ENCODE peak calls at places on chromosomes 13 and 19, in four cellular contexts. One of them, this sample, is unnamed.

GRCh38 chr13:52838433-52839107 is 9.9 kb downstream of the PCDH8 start:
- DNase-seq in HepG2: no peak
- DNase-seq in GM12878: no peak
- DNase-seq in K562: no peak
- DNase-seq in this sample: peak; percentile 37

GRCh38 chr19:5926641-5927438 is 12.8 kb downstream of the CAPS start:
- DNase-seq in HepG2: no peak
- DNase-seq in GM12878: no peak
- DNase-seq in K562: no peak
- DNase-seq in this sample: no peak

GRCh38 chr19:4705413-4706131 is 18.1 kb downstream of the DPP9 start:
- DNase-seq in HepG2: peak; percentile 89
- DNase-seq in GM12878: no peak
- DNase-seq in K562: no peak
- DNase-seq in this sample: no peak

GRCh38 chr19:40906512-40906911 is 24.5 kb upstream of the CYP2A7 start:
- DNase-seq in HepG2: no peak
- DNase-seq in GM12878: no peak
- DNase-seq in K562: no peak
- DNase-seq in this sample: no peak

GRCh38 chr19:330503-330902 is 14.1 kb downstream of the MIER2 start:
- DNase-seq in HepG2: no peak
- DNase-seq in GM12878: no peak
- DNase-seq in K562: no peak
- DNase-seq in this sample: no peak

GRCh38 chr19:43634516-43634876 is 5.2 kb downstream of the CADM4 start:
- DNase-seq in HepG2: no peak
- DNase-seq in GM12878: no peak
- DNase-seq in K562: no peak
- DNase-seq in this sample: no peak

GRCh38 chr13:89514534-89515312 is 1832.8 kb upstream of the MIR17HG start:
- DNase-seq in HepG2: peak; percentile 50
- DNase-seq in GM12878: no peak
- DNase-seq in K562: no peak
- DNase-seq in this sample: no peak

GRCh38 chr13:113728571-113729054 is 30.4 kb upstream of the TMEM255B start:
- DNase-seq in HepG2: no peak
- DNase-seq in GM12878: no peak
- DNase-seq in K562: no peak
- DNase-seq in this sample: no peak

DNA sequence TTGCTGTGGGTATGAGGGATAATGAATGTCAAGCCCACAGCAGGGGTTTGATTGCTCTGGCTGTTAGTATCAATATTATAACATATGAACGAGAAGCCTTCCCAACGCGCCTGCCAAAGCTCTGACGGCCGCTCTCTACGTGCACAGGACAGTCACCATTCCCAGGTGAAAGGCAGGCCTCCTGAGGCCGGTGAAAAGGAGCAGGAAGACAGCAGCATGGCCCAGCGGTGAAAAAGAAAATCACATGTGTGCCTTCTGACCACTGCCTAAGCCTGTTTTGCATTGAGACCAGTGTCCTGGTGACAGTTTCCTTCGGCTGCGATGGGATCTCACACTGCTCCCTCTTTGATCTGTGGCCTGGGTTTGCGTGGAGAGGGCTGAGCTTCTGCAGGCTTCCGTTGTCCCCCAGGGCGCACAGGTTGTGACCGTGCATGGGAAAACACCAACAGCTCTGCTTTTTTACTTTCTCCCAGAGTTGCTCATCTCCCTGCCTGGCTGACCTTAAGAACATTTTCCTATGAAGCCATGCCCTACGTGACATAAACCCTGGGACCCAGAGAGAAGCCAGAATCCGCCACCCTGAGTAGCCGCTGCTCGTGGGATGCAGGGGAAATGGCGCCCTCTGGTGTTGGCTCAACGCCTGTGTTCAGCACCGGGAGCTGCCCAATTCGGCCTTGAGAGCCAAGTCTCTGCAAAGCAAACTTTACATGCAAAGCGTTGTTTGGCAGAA is 112.0 kb upstream of the GPR12 start:
- DNase-seq in HepG2: peak; percentile 31
- DNase-seq in GM12878: no peak
- DNase-seq in K562: peak; percentile 61
- DNase-seq in this sample: peak; percentile 75
- TF ChIP-seq BHLHE40 in HepG2: no peak
- TF ChIP-seq BHLHE40 in GM12878: no peak
- TF ChIP-seq BHLHE40 in K562: no peak
- TF ChIP-seq BHLHE40 in this sample: no peak

GRCh38 chr13:98476106-98476505 is 100.8 kb downstream of the STK24 start:
- DNase-seq in HepG2: no peak
- DNase-seq in GM12878: no peak
- DNase-seq in K562: no peak
- DNase-seq in this sample: no peak

GRCh38 chr13:98474761-98475160 is 102.1 kb downstream of the STK24 start:
- DNase-seq in HepG2: no peak
- DNase-seq in GM12878: no peak
- DNase-seq in K562: no peak
- DNase-seq in this sample: no peak

GRCh38 chr13:98478134-98479129 is 98.5 kb downstream of the STK24 start:
- DNase-seq in HepG2: no peak
- DNase-seq in GM12878: peak; percentile 62
- DNase-seq in K562: peak; percentile 69
- DNase-seq in this sample: no peak

GRCh38 chr13:98475521-98475920 is 101.4 kb downstream of the STK24 start:
- DNase-seq in HepG2: no peak
- DNase-seq in GM12878: no peak
- DNase-seq in K562: peak; percentile 26
- DNase-seq in this sample: no peak

DNA sequence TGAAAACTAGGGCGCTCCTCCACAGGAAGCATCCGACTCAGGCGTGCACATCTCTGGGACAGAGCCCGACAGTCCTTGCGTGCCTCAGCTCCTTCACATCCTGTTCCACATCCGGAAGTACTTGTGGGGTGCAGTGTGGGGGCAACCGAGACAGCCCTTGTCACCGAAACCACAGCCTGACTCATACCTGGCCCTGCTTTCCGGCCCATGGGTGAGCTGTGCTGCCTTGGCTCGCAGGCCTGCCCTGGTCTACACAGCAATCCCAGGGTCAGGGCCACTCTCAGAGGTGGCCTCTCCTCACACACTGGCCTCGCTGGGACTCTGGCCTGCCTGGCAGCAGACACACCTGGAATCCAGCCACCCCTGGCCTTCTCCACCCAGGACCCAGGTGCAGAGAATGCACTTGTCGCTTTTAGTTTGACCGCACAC is 100.4 kb downstream of the STK24 start:
- DNase-seq in HepG2: no peak
- DNase-seq in GM12878: peak; percentile 90
- DNase-seq in K562: peak; percentile 79
- DNase-seq in this sample: no peak
- TF ChIP-seq SP1 in HepG2: no peak
- TF ChIP-seq SP1 in GM12878: peak; percentile 91
- TF ChIP-seq SP1 in K562: no peak
- TF ChIP-seq SP1 in this sample: no peak

GRCh38 chr13:75637101-75637774 is 1.1 kb downstream of the LMO7 start:
- DNase-seq in HepG2: no peak
- DNase-seq in GM12878: no peak
- DNase-seq in K562: no peak
- DNase-seq in this sample: no peak

GRCh38 chr13:75635101-75635620 is 969 bp upstream of the LMO7 start:
- DNase-seq in HepG2: peak; percentile 24
- DNase-seq in GM12878: no peak
- DNase-seq in K562: no peak
- DNase-seq in this sample: peak; percentile 35

GRCh38 chr13:75635621-75636338 is at the start of gene LMO7:
- DNase-seq in HepG2: peak; percentile 48
- DNase-seq in GM12878: no peak
- DNase-seq in K562: peak; percentile 15
- DNase-seq in this sample: peak; percentile 89

GRCh38 chr13:75639426-75639825 is 3.3 kb downstream of the LMO7 start:
- DNase-seq in HepG2: no peak
- DNase-seq in GM12878: peak; percentile 54
- DNase-seq in K562: no peak
- DNase-seq in this sample: no peak

GRCh38 chr13:75636339-75637095 is 387 bp downstream of the LMO7 start:
- DNase-seq in HepG2: peak; percentile 18
- DNase-seq in GM12878: no peak
- DNase-seq in K562: no peak
- DNase-seq in this sample: no peak
- TF ChIP-seq BHLHE40 in HepG2: no peak
- TF ChIP-seq BHLHE40 in GM12878: peak; percentile 12
- TF ChIP-seq BHLHE40 in K562: no peak
- TF ChIP-seq BHLHE40 in this sample: no peak

DNA sequence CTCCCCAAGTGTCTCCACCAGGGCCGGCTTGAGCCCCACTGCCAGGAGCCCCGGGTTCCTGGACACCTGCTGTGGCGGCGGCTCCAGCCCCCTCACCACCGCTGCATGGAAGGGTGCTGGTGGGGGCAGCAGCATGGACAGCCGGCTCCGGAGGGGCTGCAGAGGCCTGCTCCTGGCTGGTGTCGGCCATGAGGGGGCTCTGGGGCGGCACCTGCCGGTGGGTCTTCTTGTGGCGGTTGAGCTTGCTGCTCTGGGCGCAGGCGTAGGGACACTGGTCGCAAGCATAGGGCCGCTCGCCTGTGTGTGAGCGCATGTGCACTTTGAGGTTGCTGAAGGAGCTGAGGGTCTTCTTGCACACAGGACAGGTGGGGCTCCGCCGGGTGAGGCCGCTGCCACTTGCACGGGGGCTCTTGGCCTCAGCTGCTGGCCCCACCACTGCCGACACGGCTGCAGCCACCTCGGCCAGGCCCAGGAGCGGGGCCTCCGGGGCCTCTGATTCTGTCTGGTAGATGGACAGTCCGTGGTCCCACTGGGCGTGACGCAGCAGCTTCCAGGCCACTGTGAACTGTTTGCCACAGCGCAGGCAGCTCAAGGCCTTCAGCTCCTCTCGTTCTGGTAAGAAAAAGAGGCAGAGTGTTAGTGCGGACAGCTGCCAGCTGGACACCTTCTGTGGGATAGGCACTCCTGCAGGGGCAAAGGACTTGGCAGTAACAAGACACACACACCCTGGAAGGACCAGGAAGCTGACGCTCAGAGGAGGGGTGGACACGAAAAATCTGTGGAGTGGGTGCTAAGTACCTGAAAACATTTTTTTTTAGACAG is 4.1 kb downstream of the ZNF296 start:
- DNase-seq in HepG2: no peak
- DNase-seq in GM12878: no peak
- DNase-seq in K562: no peak
- DNase-seq in this sample: no peak
- TF ChIP-seq SP1 in HepG2: no peak
- TF ChIP-seq SP1 in GM12878: no peak
- TF ChIP-seq SP1 in K562: no peak
- TF ChIP-seq SP1 in this sample: no peak

DNA sequence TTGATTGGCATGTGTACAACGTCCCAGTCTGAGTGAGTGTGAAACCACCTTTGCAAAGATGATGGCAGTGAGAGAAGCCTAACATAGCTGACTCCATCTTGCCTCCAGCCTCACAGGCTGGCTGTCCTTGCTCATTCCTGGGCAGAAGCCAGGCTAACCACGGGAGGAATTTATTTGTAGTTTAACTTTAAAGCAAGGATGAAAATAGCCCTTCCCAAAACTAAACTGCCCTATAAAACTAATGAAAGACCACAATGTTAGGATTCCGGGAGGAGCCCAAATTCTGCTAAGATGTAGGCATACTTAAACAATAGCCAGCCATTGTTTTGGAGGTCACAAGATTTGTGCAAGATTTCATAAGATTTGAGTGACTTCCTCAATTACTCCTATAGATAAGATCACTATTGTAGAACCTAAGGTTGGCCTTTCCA is 96.6 kb upstream of the LSM14A start:
- DNase-seq in HepG2: no peak
- DNase-seq in GM12878: no peak
- DNase-seq in K562: no peak
- DNase-seq in this sample: no peak
- TF ChIP-seq BHLHE40 in HepG2: no peak
- TF ChIP-seq BHLHE40 in GM12878: no peak
- TF ChIP-seq BHLHE40 in K562: no peak
- TF ChIP-seq BHLHE40 in this sample: no peak

GRCh38 chr13:97975280-97975850 is 21.9 kb downstream of the IPO5 start:
- DNase-seq in HepG2: no peak
- DNase-seq in GM12878: no peak
- DNase-seq in K562: no peak
- DNase-seq in this sample: no peak
- TF ChIP-seq SP1 in HepG2: no peak
- TF ChIP-seq SP1 in GM12878: no peak
- TF ChIP-seq SP1 in K562: no peak
- TF ChIP-seq SP1 in this sample: no peak

This sample was measured in HEK293T.